ENCODE peak calls at places on chromosomes 1 and 21, in six cellular contexts. G is endothelial cell; T is Kasumi-1; U is activated CD8-positive, alpha-beta memory T cell treated with anti-CD3 and anti-CD28 coated beads, Interleukin-2, amount 10 ng/mL, durations not matched to agents 7 days and 5 days; I is small intestine; C is thoracic aorta. B is an unnamed sample.

GRCh38 chr1:1359316-1359667 is 937 bp upstream of the MXRA8 start:
- DNase-seq in G (no peak), T (no peak), U (no peak), I (no peak), C (no peak), B (no peak)

GRCh38 chr1:178684111-178684510 is 40.9 kb upstream of the RALGPS2 start:
- DNase-seq in G (no peak), T (no peak), U (no peak), I (no peak), C (no peak), B (no peak)

GRCh38 chr1:46493316-46494032 is 3.8 kb downstream of the DMBX1 start:
- DNase-seq in G (no peak), T (no peak), U (no peak), I (no peak), C (no peak), B (no peak)

GRCh38 chr1:207077470-207078377 is 10.9 kb upstream of the C4BPB start:
- DNase-seq in G (peak; percentile 74), T (peak; percentile 81), U (peak; percentile 76), I (peak; percentile 90), C (no peak), B (no peak)

GRCh38 chr1:32759521-32759980 is 57.0 kb upstream of the SYNC start:
- DNase-seq in G (no peak), T (no peak), U (no peak), I (peak; percentile 96), C (no peak), B (no peak)

GRCh38 chr21:16419188-16419874 is 689.5 kb downstream of the USP25 start:
- DNase-seq in G (no peak), T (no peak), U (no peak), I (peak; percentile 0), C (peak; percentile 47), B (no peak)

GRCh38 chr1:2108213-2108876 is 58.1 kb downstream of the PRKCZ start:
- DNase-seq in G (peak; percentile 56), T (peak; percentile 24), U (no peak), I (no peak), C (no peak), B (no peak)

GRCh38 chr1:150168960-150169565 is 19.3 kb downstream of the PLEKHO1 start:
- DNase-seq in G (peak; percentile 85), T (peak; percentile 14), U (peak; percentile 76), I (peak; percentile 34), C (no peak), B (no peak)

GRCh38 chr1:63773815-63774616 is at the start of gene ROR1:
- DNase-seq in G (peak; percentile 89), T (peak; percentile 35), U (peak; percentile 56), I (peak; percentile 87), C (peak; percentile 73), B (peak; percentile 94)

GRCh38 chr1:53740621-53741105 is 1.7 kb upstream of the GLIS1 start:
- DNase-seq in G (no peak), T (no peak), U (no peak), I (no peak), C (no peak), B (no peak)

GRCh38 chr1:231072054-231072453 is 32.0 kb upstream of the FAM89A start:
- DNase-seq in G (no peak), T (no peak), U (no peak), I (no peak), C (no peak), B (no peak)

GRCh38 chr1:111821121-111821745 is 65.5 kb downstream of the DDX20 start:
- DNase-seq in G (no peak), T (no peak), U (no peak), I (no peak), C (no peak), B (no peak)

GRCh38 chr1:63774617-63775417 is 1.0 kb downstream of the ROR1 start:
- DNase-seq in G (peak; percentile 41), T (no peak), U (no peak), I (peak; percentile 47), C (no peak), B (no peak)

GRCh38 chr1:2821970-2822620 is 20.6 kb upstream of the TTC34 start:
- DNase-seq in G (peak; percentile 62), T (no peak), U (no peak), I (peak; percentile 15), C (no peak), B (no peak)

GRCh38 chr1:116763116-116763786 is 9.0 kb downstream of the CD2 start:
- DNase-seq in G (no peak), T (no peak), U (peak; percentile 86), I (no peak), C (no peak), B (no peak)

GRCh38 chr1:18283601-18284385 is 176.2 kb downstream of the IGSF21 start:
- DNase-seq in G (no peak), T (no peak), U (no peak), I (no peak), C (no peak), B (no peak)

GRCh38 chr1:116986531-116987255 is 14.9 kb upstream of the CD101 start:
- DNase-seq in G (no peak), T (peak; percentile 30), U (no peak), I (no peak), C (no peak), B (no peak)

GRCh38 chr21:24045775-24046215 is 1561.5 kb downstream of the MRPL39 start:
- DNase-seq in G (peak; percentile 18), T (peak; percentile 27), U (no peak), I (no peak), C (peak; percentile 24), B (peak; percentile 88)

GRCh38 chr1:160800142-160800541 is 4.2 kb downstream of the LY9 start:
- DNase-seq in G (no peak), T (no peak), U (no peak), I (no peak), C (no peak), B (no peak)

GRCh38 chr21:42208801-42209490 is 10.0 kb upstream of the ABCG1 start:
- DNase-seq in G (no peak), T (no peak), U (no peak), I (peak; percentile 78), C (no peak), B (no peak)

GRCh38 chr1:160779662-160780397 is 16.1 kb upstream of the LY9 start:
- DNase-seq in G (peak; percentile 66), T (no peak), U (peak; percentile 61), I (no peak), C (no peak), B (no peak)

GRCh38 chr1:116806245-116806644 is 52.0 kb downstream of the CD2 start:
- DNase-seq in G (no peak), T (no peak), U (peak; percentile 81), I (no peak), C (no peak), B (no peak)

GRCh38 chr1:226654046-226654445 is 85.0 kb downstream of the ITPKB start:
- DNase-seq in G (no peak), T (no peak), U (no peak), I (no peak), C (no peak), B (no peak)

GRCh38 chr1:246592695-246593094 is 26.4 kb downstream of the CNST start:
- DNase-seq in G (no peak), T (no peak), U (no peak), I (no peak), C (no peak), B (no peak)

GRCh38 chr1:35454616-35455015 is 102.6 kb downstream of the KIAA0319L start:
- DNase-seq in G (no peak), T (no peak), U (no peak), I (no peak), C (no peak), B (no peak)

GRCh38 chr1:210653771-210654170 is 325.1 kb downstream of the HHAT start:
- DNase-seq in G (no peak), T (no peak), U (no peak), I (no peak), C (no peak), B (peak; percentile 90)

GRCh38 chr1:912740-913301 is 10.9 kb upstream of the SAMD11 start:
- DNase-seq in G (peak; percentile 43), T (peak; percentile 86), U (no peak), I (no peak), C (no peak), B (no peak)

GRCh38 chr21:27035791-27036190 is 68.9 kb upstream of the ADAMTS5 start:
- DNase-seq in G (no peak), T (no peak), U (no peak), I (no peak), C (no peak), B (no peak)

GRCh38 chr21:38326899-38327298 is 70.1 kb downstream of the KCNJ15 start:
- DNase-seq in G (no peak), T (no peak), U (no peak), I (no peak), C (no peak), B (peak; percentile 56)

GRCh38 chr1:204186597-204186996 is 9.7 kb downstream of the KISS1 start:
- DNase-seq in G (no peak), T (no peak), U (no peak), I (peak; percentile 67), C (no peak), B (no peak)

GRCh38 chr1:38235705-38236104 is 189.1 kb upstream of the POU3F1 start:
- DNase-seq in G (no peak), T (no peak), U (no peak), I (no peak), C (no peak), B (no peak)

GRCh38 chr1:171794085-171794484 is 12.6 kb downstream of the METTL13 start:
- DNase-seq in G (no peak), T (peak; percentile 33), U (peak; percentile 81), I (no peak), C (no peak), B (no peak)

GRCh38 chr1:207312604-207312920 is 8.9 kb upstream of the CD55 start:
- DNase-seq in G (no peak), T (no peak), U (no peak), I (no peak), C (no peak), B (no peak)

GRCh38 chr1:51420867-51421627 is 90.7 kb upstream of the TTC39A start:
- DNase-seq in G (no peak), T (no peak), U (no peak), I (no peak), C (no peak), B (no peak)

GRCh38 chr1:154557939-154558609 is 388 bp downstream of the UBE2Q1 start:
- DNase-seq in G (peak; percentile 60), T (no peak), U (peak; percentile 70), I (peak; percentile 42), C (no peak), B (peak; percentile 91)

GRCh38 chr1:34156739-34157138 is 8.3 kb downstream of the CSMD2 start:
- DNase-seq in G (no peak), T (no peak), U (no peak), I (no peak), C (no peak), B (no peak)

GRCh38 chr1:42825058-42825851 is 8.1 kb upstream of the SVBP start:
- DNase-seq in G (no peak), T (no peak), U (no peak), I (peak; percentile 25), C (no peak), B (no peak)